ENCODE peak calls at places on chromosomes 12 and 14, in seven cellular contexts. E, G, M, T, B, V and W are unnamed samples.

GRCh38 chr12:30043151-30043550 is 259.4 kb upstream of the TMTC1 start:
- DNase-seq in E (no peak), G (no peak), M (no peak), T (no peak), B (no peak), V (no peak), W (no peak)

GRCh38 chr12:131959137-131959536 is 9.4 kb downstream of the EP400 start:
- DNase-seq in E (no peak), G (no peak), M (no peak), T (no peak), B (no peak), V (no peak), W (no peak)

GRCh38 chr14:75299064-75299463 is 20.4 kb downstream of the FOS start:
- DNase-seq in E (no peak), G (no peak), M (peak), T (peak), B (no peak), V (no peak), W (no peak)

GRCh38 chr12:113159937-113160336 is 10.4 kb downstream of the CFAP73 start:
- DNase-seq in E (no peak), G (no peak), M (peak), T (no peak), B (no peak), V (no peak), W (no peak)

GRCh38 chr12:131949431-131950181 is at the start of gene EP400:
- DNase-seq in E (peak), G (peak), M (peak), T (peak), B (peak), V (peak), W (peak)

GRCh38 chr14:55438066-55438683 is 2.2 kb downstream of the TBPL2 start:
- DNase-seq in E (peak), G (no peak), M (peak), T (peak), B (peak), V (peak), W (no peak)

GRCh38 chr12:12819752-12820311 is 6.7 kb downstream of the DDX47 start:
- DNase-seq in E (no peak), G (peak), M (peak), T (peak), B (no peak), V (no peak), W (no peak)

GRCh38 chr12:72368298-72368697 is 96.1 kb downstream of the TRHDE start:
- DNase-seq in E (no peak), G (no peak), M (no peak), T (no peak), B (no peak), V (no peak), W (no peak)

GRCh38 chr14:75310295-75311059 is 31.8 kb downstream of the FOS start:
- DNase-seq in E (peak), G (no peak), M (peak), T (peak), B (no peak), V (peak), W (peak)

GRCh38 chr12:75666980-75667359 is 155.6 kb upstream of the KRR1 start:
- DNase-seq in E (no peak), G (no peak), M (peak), T (peak), B (no peak), V (no peak), W (no peak)

GRCh38 chr12:68789144-68789878 is 18.7 kb upstream of the MDM2 start:
- DNase-seq in E (no peak), G (no peak), M (no peak), T (no peak), B (no peak), V (no peak), W (no peak)

GRCh38 chr12:68788554-68789143 is 19.3 kb upstream of the MDM2 start:
- DNase-seq in E (no peak), G (no peak), M (no peak), T (no peak), B (no peak), V (no peak), W (no peak)

GRCh38 chr12:68785823-68786222 is 22.2 kb upstream of the MDM2 start:
- DNase-seq in E (no peak), G (no peak), M (no peak), T (no peak), B (no peak), V (no peak), W (no peak)

GRCh38 chr12:68785358-68785757 is 22.6 kb upstream of the MDM2 start:
- DNase-seq in E (no peak), G (no peak), M (peak), T (peak), B (no peak), V (no peak), W (no peak)

GRCh38 chr12:68786929-68787328 is 21.0 kb upstream of the MDM2 start:
- DNase-seq in E (no peak), G (no peak), M (no peak), T (no peak), B (no peak), V (no peak), W (no peak)
- TF ChIP-seq CTCF in E (no peak), G (peak), M (no peak), T (peak), B (no peak), V (peak), W (no peak)

GRCh38 chr12:59075141-59075540 is 154.8 kb upstream of the LRIG3 start:
- DNase-seq in E (no peak), G (no peak), M (no peak), T (no peak), B (no peak), V (no peak), W (no peak)

GRCh38 chr12:59078027-59078426 is 157.7 kb upstream of the LRIG3 start:
- DNase-seq in E (no peak), G (no peak), M (no peak), T (no peak), B (no peak), V (no peak), W (no peak)

GRCh38 chr12:59077153-59077930 is 157.0 kb upstream of the LRIG3 start:
- DNase-seq in E (no peak), G (no peak), M (peak), T (peak), B (no peak), V (no peak), W (no peak)

GRCh38 chr12:59076611-59077010 is 156.3 kb upstream of the LRIG3 start:
- DNase-seq in E (no peak), G (no peak), M (no peak), T (no peak), B (no peak), V (no peak), W (no peak)

GRCh38 chr12:59075968-59076367 is 155.7 kb upstream of the LRIG3 start:
- DNase-seq in E (no peak), G (no peak), M (no peak), T (no peak), B (no peak), V (no peak), W (no peak)
- TF ChIP-seq CTCF in E (no peak), G (no peak), M (no peak), T (peak), B (no peak), V (no peak), W (no peak)

GRCh38 chr12:109264095-109264942 is 44.8 kb downstream of the FOXN4 start:
- DNase-seq in E (peak), G (no peak), M (peak), T (peak), B (peak), V (peak), W (peak)
- TF ChIP-seq CTCF in E (peak), G (peak), M (peak), T (peak), B (peak), V (peak), W (peak)

DNA sequence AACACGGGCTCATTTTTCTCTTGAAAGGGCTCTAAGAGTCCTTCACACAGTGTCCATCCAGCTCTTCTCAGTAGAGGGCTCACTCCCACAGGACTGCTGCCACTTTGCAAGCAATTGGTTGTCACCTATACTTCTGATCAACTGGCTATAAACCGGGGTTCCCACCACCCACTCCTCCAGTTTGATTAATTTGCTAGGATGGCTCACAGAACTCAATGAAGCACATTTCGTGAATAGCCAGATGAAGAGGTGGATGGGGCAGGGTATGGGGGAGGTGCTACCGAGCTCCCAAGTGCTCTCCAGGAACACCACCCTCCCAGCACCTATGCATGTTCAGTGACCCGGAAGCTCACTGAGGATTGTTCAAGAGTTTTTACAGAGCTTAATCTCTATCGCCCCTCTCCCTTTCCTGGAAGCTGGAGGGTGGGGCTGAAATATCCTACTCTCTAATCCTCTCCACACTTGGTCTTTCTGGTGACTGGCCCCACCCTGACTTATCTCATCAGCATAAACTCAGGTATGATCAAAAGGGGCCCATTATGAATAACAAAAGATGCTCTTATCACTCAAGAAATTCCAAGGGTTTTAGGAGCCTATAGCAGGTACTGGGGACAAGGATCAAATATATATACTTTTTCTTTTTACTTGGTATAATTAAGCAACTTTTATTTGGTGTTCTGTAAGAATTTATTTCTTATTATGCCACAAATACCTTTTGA is 13.9 kb upstream of the EGLN3 start:
- DNase-seq in E (no peak), G (no peak), M (no peak), T (no peak), B (no peak), V (no peak), W (no peak)
- TF ChIP-seq CTCF in E (no peak), G (no peak), M (no peak), T (no peak), B (no peak), V (no peak), W (no peak)

DNA sequence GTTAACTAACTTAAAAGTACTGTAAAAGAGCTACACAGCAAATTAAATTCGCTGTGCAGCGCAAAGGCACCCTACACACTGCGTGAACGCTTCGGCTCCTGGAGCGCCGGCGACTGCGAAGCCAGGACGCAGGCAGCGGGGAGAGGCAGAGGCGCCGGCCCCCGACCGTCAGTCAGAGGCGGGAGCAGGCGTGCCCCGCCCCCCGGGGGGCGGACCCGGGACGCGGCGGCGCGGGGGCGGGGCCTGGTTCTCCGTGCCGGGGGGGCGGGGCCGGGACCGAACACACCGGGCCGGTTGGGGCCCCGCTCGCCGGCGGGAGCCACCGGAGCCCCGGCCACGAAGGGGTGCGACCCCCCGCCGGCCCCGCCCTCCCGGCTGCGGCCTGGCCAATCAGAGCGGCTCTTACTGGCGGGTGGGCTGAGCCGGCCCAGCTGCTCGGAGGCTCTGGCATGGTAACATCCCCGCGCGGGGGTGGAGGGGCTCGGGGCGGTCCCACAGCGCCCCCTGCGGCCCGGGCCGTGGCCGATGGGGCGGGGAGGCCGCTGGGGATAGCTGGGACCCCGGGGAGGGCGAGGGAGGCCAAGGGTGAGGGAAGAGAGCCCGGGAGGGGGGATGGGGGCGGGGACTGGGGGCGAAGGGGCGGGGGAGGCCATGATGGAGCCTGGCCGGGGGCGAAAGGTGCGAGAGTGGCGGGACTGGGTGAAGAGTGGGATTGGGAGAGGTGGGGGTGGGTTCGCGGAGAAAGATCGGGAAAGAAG is at the start of gene PRPF40B:
- DNase-seq in E (peak), G (peak), M (peak), T (peak), B (peak), V (peak), W (peak)
- TF ChIP-seq CTCF in E (peak), G (peak), M (peak), T (peak), B (peak), V (peak), W (peak)

GRCh38 chr12:118357327-118358007 is 15.2 kb downstream of the TAOK3 start:
- DNase-seq in E (no peak), G (peak), M (peak), T (peak), B (no peak), V (peak), W (no peak)
- TF ChIP-seq CTCF in E (peak), G (no peak), M (no peak), T (no peak), B (no peak), V (no peak), W (no peak)

GRCh38 chr14:41586237-41586636 is 20.4 kb upstream of the LRFN5 start:
- DNase-seq in E (no peak), G (no peak), M (no peak), T (no peak), B (no peak), V (no peak), W (no peak)
- TF ChIP-seq CTCF in E (no peak), G (no peak), M (no peak), T (no peak), B (peak), V (no peak), W (no peak)

GRCh38 chr14:102923920-102924486 is 1.5 kb downstream of the AMN start:
- DNase-seq in E (no peak), G (no peak), M (no peak), T (no peak), B (no peak), V (no peak), W (no peak)

GRCh38 chr14:102925646-102926045 is 3.2 kb downstream of the AMN start:
- DNase-seq in E (no peak), G (no peak), M (no peak), T (no peak), B (no peak), V (no peak), W (no peak)

GRCh38 chr14:102926104-102926503 is 3.6 kb downstream of the AMN start:
- DNase-seq in E (no peak), G (no peak), M (no peak), T (no peak), B (no peak), V (peak), W (no peak)

GRCh38 chr14:102923201-102923919 is 897 bp downstream of the AMN start:
- DNase-seq in E (no peak), G (no peak), M (no peak), T (no peak), B (no peak), V (peak), W (no peak)

DNA sequence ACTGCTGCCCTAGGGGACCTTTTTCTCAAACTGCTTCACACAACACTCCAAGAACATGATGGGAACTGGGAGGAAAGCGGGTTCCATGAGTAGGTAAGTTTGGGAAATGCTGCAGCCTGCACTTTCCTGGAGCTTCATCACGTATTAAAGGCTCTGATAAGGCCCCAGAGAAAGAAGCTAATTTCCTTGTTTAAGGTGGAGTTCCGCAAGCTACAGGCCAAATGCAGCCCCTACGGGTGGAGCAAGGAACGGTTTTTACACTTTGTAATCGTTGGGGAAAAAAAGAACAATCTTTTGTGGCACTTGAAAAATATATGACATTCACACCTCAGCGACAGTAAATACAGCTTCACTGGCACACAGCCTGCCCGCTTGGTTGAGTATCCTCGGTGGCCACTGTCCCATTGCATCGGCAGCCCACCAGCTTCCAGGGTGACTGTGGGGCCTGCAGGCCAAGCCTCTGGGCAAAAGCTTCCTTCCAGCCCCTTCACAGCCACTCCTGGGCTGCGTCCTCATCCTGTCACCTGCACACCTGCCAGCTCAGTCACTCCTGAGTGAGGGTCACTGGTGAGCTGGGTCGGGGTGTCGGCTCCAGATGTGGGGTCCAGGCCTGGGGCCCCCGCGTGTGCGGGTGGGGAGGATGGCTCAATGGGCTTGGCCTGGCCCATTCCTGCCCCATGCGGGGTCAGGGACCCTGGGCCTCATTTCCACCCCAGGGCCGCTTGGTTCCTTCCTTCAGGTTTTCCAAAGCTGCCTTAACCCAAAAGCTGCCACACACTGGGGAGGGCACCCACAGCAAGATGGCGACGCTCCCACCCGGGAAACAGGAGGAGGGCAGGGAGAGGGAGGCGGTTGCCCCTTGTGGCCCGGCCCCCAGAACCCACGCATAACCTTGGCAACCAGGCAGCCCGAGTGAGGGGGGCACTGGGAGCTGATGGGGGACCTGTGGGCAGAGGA is 2.4 kb downstream of the AMN start:
- DNase-seq in E (no peak), G (no peak), M (no peak), T (no peak), B (no peak), V (peak), W (no peak)
- TF ChIP-seq CTCF in E (no peak), G (no peak), M (no peak), T (no peak), B (peak), V (peak), W (no peak)

GRCh38 chr12:95967301-95967700 is 24.2 kb downstream of the AMDHD1 start:
- DNase-seq in E (no peak), G (no peak), M (no peak), T (no peak), B (no peak), V (no peak), W (no peak)

GRCh38 chr12:95959107-95959506 is 16.0 kb downstream of the AMDHD1 start:
- DNase-seq in E (no peak), G (no peak), M (no peak), T (peak), B (peak), V (no peak), W (no peak)

GRCh38 chr12:95960241-95960640 is 17.1 kb downstream of the AMDHD1 start:
- DNase-seq in E (no peak), G (no peak), M (no peak), T (no peak), B (no peak), V (no peak), W (no peak)

GRCh38 chr12:95966287-95966870 is 23.2 kb downstream of the AMDHD1 start:
- DNase-seq in E (no peak), G (no peak), M (no peak), T (peak), B (no peak), V (no peak), W (no peak)

DNA sequence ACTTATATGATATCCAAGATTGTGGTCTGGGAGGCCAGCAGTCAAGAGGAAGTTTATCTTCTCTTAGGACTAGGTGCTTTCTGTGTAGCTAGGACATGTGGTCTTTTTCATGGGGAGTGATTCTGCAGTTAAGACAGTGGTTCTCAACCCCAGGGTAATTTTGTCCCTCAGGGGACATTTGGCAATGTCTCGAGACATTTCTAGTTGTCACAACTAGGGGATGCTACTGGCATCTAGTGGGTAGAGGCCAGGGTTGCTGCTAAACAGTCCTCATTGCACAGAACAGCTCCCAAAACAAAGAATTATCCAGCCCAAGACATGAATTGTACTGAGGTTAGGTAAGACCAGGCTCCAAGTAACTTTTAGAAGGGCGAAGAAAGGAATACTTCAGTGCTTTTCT is 20.0 kb downstream of the AMDHD1 start:
- DNase-seq in E (no peak), G (no peak), M (no peak), T (no peak), B (peak), V (no peak), W (no peak)
- TF ChIP-seq CTCF in E (no peak), G (peak), M (no peak), T (peak), B (no peak), V (peak), W (no peak)